ENCODE peak calls at places on chromosomes 6 and 20, in seven cellular contexts. G, L, T, M, R, V and N are unnamed samples.

GRCh38 chr20:46523696-46524328 is 10.5 kb upstream of the ZNF334 start:
- DNase-seq in G (no peak), L (peak), T (no peak), M (no peak), R (no peak), V (no peak), N (no peak)

GRCh38 chr6:39339557-39340555 is 17.4 kb upstream of the KCNK16 start:
- DNase-seq in G (no peak), L (no peak), T (no peak), M (no peak), R (no peak), V (no peak), N (no peak)

GRCh38 chr6:140462495-140463311 is 1088.3 kb upstream of the CITED2 start:
- DNase-seq in G (peak), L (no peak), T (no peak), M (no peak), R (no peak), V (no peak), N (no peak)

GRCh38 chr6:41780623-41781301 is at the start of gene PRICKLE4:
- DNase-seq in G (no peak), L (no peak), T (peak), M (peak), R (no peak), V (peak), N (no peak)

GRCh38 chr6:106520711-106521367 is 108.5 kb downstream of the RTN4IP1 start:
- DNase-seq in G (no peak), L (no peak), T (peak), M (no peak), R (peak), V (no peak), N (no peak)

GRCh38 chr20:13401596-13401995 is 180.5 kb downstream of the ISM1 start:
- DNase-seq in G (no peak), L (no peak), T (no peak), M (no peak), R (no peak), V (no peak), N (no peak)

GRCh38 chr20:63381781-63382431 is 20.8 kb upstream of the CHRNA4 start:
- DNase-seq in G (no peak), L (no peak), T (peak), M (peak), R (no peak), V (peak), N (peak)

GRCh38 chr20:44074252-44075151 is 112.5 kb downstream of the JPH2 start:
- DNase-seq in G (no peak), L (no peak), T (no peak), M (peak), R (no peak), V (peak), N (no peak)

GRCh38 chr6:13724174-13724573 is 12.5 kb upstream of the RANBP9 start:
- DNase-seq in G (peak), L (no peak), T (no peak), M (no peak), R (no peak), V (no peak), N (no peak)

GRCh38 chr20:56629464-56630085 is 469 bp downstream of the TFAP2C start:
- DNase-seq in G (no peak), L (no peak), T (no peak), M (peak), R (no peak), V (no peak), N (no peak)

GRCh38 chr20:3430376-3431069 is 23.1 kb upstream of the DNAAF9 start:
- DNase-seq in G (no peak), L (no peak), T (no peak), M (no peak), R (peak), V (no peak), N (no peak)

GRCh38 chr6:108870357-108870756 is 22.1 kb downstream of the ARMC2 start:
- DNase-seq in G (no peak), L (no peak), T (no peak), M (no peak), R (no peak), V (no peak), N (no peak)

GRCh38 chr20:10505320-10506226 is 70.5 kb downstream of the SLX4IP start:
- DNase-seq in G (no peak), L (no peak), T (peak), M (no peak), R (no peak), V (no peak), N (no peak)

GRCh38 chr6:50707652-50708325 is 5.5 kb upstream of the TFAP2D start:
- DNase-seq in G (no peak), L (no peak), T (no peak), M (no peak), R (no peak), V (peak), N (no peak)

GRCh38 chr6:10425973-10426780 is 11.3 kb upstream of the TFAP2A start:
- DNase-seq in G (no peak), L (peak), T (no peak), M (peak), R (no peak), V (peak), N (no peak)

GRCh38 chr6:45148711-45149341 is 179.3 kb upstream of the RUNX2 start:
- DNase-seq in G (no peak), L (no peak), T (no peak), M (no peak), R (no peak), V (no peak), N (no peak)

GRCh38 chr20:7379621-7380220 is 560.5 kb downstream of the HAO1 start:
- DNase-seq in G (no peak), L (no peak), T (no peak), M (no peak), R (no peak), V (no peak), N (no peak)

GRCh38 chr20:31857861-31858835 is 12.2 kb downstream of the DUSP15 start:
- DNase-seq in G (no peak), L (no peak), T (no peak), M (no peak), R (no peak), V (no peak), N (no peak)

GRCh38 chr20:24033151-24033550 is 44.6 kb upstream of the GGTLC1 start:
- DNase-seq in G (no peak), L (no peak), T (no peak), M (no peak), R (no peak), V (no peak), N (no peak)

GRCh38 chr6:43490523-43490939 is 13.2 kb downstream of the TJAP1 start:
- DNase-seq in G (no peak), L (peak), T (no peak), M (no peak), R (no peak), V (no peak), N (no peak)

GRCh38 chr6:33934726-33935270 is 131.0 kb upstream of the MLN start:
- DNase-seq in G (no peak), L (no peak), T (no peak), M (no peak), R (no peak), V (no peak), N (no peak)

GRCh38 chr20:50298554-50299324 is 108.1 kb downstream of the CEBPB start:
- DNase-seq in G (no peak), L (no peak), T (peak), M (no peak), R (no peak), V (no peak), N (no peak)

GRCh38 chr6:149918151-149918905 is 4.6 kb downstream of the RAET1G start:
- DNase-seq in G (no peak), L (no peak), T (no peak), M (no peak), R (no peak), V (peak), N (no peak)

GRCh38 chr20:36778831-36779655 is 5.5 kb upstream of the DSN1 start:
- DNase-seq in G (no peak), L (no peak), T (no peak), M (no peak), R (no peak), V (no peak), N (no peak)

GRCh38 chr6:40378725-40379074 is 208.5 kb downstream of the LRFN2 start:
- DNase-seq in G (no peak), L (no peak), T (no peak), M (no peak), R (no peak), V (no peak), N (no peak)

GRCh38 chr20:53792946-53793536 is 199.4 kb upstream of the ZNF217 start:
- DNase-seq in G (no peak), L (no peak), T (no peak), M (no peak), R (no peak), V (no peak), N (no peak)

GRCh38 chr6:5215799-5216198 is 45.0 kb downstream of the LYRM4 start:
- DNase-seq in G (no peak), L (no peak), T (peak), M (no peak), R (no peak), V (no peak), N (no peak)

GRCh38 chr20:50376179-50376887 is 133.8 kb upstream of the PTPN1 start:
- DNase-seq in G (no peak), L (no peak), T (no peak), M (no peak), R (no peak), V (no peak), N (no peak)

GRCh38 chr6:152976749-152977148 is 6.1 kb downstream of the FBXO5 start:
- DNase-seq in G (no peak), L (no peak), T (no peak), M (no peak), R (no peak), V (no peak), N (no peak)

GRCh38 chr20:58909585-58909984 is 57.1 kb downstream of the GNAS start:
- DNase-seq in G (no peak), L (no peak), T (no peak), M (no peak), R (no peak), V (no peak), N (no peak)

GRCh38 chr6:163836916-163837660 is 422.6 kb downstream of the QKI start:
- DNase-seq in G (no peak), L (no peak), T (no peak), M (no peak), R (no peak), V (no peak), N (no peak)

GRCh38 chr6:18147160-18147559 is 7.7 kb downstream of the TPMT start:
- DNase-seq in G (no peak), L (peak), T (no peak), M (no peak), R (no peak), V (no peak), N (no peak)

GRCh38 chr6:72669324-72669723 is 47.5 kb downstream of the KCNQ5 start:
- DNase-seq in G (no peak), L (no peak), T (no peak), M (no peak), R (no peak), V (peak), N (no peak)

GRCh38 chr6:27679308-27679967 is 206.5 kb upstream of the ZNF184 start:
- DNase-seq in G (no peak), L (no peak), T (no peak), M (no peak), R (no peak), V (no peak), N (no peak)

GRCh38 chr6:51410453-51410852 is 591.8 kb downstream of the TFAP2B start:
- DNase-seq in G (no peak), L (no peak), T (no peak), M (no peak), R (no peak), V (no peak), N (no peak)

GRCh38 chr6:107153061-107153460 is 37.7 kb upstream of the BEND3 start:
- DNase-seq in G (no peak), L (no peak), T (no peak), M (no peak), R (no peak), V (no peak), N (no peak)

GRCh38 chr6:123668063-123668462 is 31.3 kb upstream of the TRDN start:
- DNase-seq in G (no peak), L (no peak), T (no peak), M (no peak), R (no peak), V (no peak), N (no peak)

GRCh38 chr6:119230160-119230559 is 119.4 kb downstream of the MAN1A1 start:
- DNase-seq in G (no peak), L (no peak), T (no peak), M (no peak), R (no peak), V (no peak), N (no peak)

GRCh38 chr6:72321741-72322140 is 300.1 kb upstream of the KCNQ5 start:
- DNase-seq in G (no peak), L (no peak), T (no peak), M (no peak), R (no peak), V (no peak), N (no peak)

GRCh38 chr6:89727501-89727900 is 89.0 kb upstream of the LYRM2 start:
- DNase-seq in G (no peak), L (no peak), T (no peak), M (no peak), R (no peak), V (no peak), N (no peak)

GRCh38 chr6:89724981-89725380 is 86.4 kb upstream of the LYRM2 start:
- DNase-seq in G (no peak), L (no peak), T (peak), M (no peak), R (no peak), V (no peak), N (no peak)

DNA sequence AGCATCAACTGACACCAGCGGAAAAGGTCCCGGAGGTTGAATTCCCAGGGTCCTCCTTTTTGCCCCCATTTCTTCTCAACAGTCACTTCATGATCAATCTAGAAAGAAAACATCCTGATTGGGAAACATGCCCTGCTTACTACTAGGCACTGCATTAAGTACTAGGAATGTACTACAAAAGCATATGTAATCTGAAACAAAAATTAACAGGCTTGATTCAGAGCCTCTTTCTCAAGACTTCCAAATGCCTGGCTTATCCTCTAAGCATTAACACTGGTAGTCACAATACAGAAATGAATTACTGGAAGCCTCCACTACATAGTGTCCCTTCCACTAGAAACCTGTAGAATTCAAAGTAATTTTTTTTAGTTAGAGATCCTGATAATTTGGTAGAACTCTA is 84.5 kb upstream of the LYRM2 start:
- DNase-seq in G (no peak), L (no peak), T (no peak), M (no peak), R (no peak), V (no peak), N (no peak)
- TF ChIP-seq SIN3A in G (no peak), L (no peak), T (no peak), M (no peak), R (no peak), V (no peak), N (no peak)

GRCh38 chr6:36636687-36637418 is 41.7 kb upstream of the CDKN1A start:
- DNase-seq in G (no peak), L (no peak), T (no peak), M (no peak), R (no peak), V (no peak), N (no peak)
- TF ChIP-seq SIN3A in G (no peak), L (no peak), T (no peak), M (no peak), R (no peak), V (no peak), N (no peak)

DNA sequence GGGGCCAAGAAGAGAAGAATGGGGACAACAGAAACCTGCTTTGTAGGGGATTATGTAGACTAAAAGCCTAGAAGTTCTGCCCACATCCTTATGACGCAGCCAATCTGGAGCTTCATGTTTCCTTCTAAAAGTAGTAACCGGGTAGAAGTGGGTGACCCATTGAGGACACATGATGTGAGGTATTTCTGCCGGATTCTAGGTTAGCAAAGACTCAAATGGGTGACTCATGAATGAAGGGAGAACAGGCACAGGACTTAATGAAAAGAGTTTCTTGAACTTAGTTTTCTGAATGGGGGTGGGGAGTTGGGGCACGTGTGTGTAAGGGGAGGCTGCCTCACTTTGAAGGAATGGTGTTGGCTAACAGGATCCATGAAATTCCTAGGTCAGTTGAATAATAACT is 68.8 kb downstream of the CDS2 start:
- DNase-seq in G (no peak), L (no peak), T (no peak), M (no peak), R (no peak), V (no peak), N (no peak)
- TF ChIP-seq SIN3A in G (no peak), L (no peak), T (no peak), M (no peak), R (no peak), V (no peak), N (no peak)

GRCh38 chr6:76612818-76613452 is 540.5 kb upstream of the IMPG1 start:
- DNase-seq in G (no peak), L (no peak), T (no peak), M (no peak), R (no peak), V (no peak), N (no peak)
- TF ChIP-seq SIN3A in G (no peak), L (no peak), T (no peak), M (no peak), R (no peak), V (no peak), N (no peak)

GRCh38 chr6:166575190-166575589 is 11.3 kb downstream of the RAMACL start:
- DNase-seq in G (no peak), L (no peak), T (no peak), M (no peak), R (no peak), V (no peak), N (no peak)
- TF ChIP-seq SIN3A in G (no peak), L (no peak), T (no peak), M (no peak), R (no peak), V (no peak), N (no peak)

GRCh38 chr6:47780510-47781356 is 1.1 kb upstream of the OPN5 start:
- DNase-seq in G (peak), L (peak), T (peak), M (peak), R (no peak), V (peak), N (peak)
- TF ChIP-seq SIN3A in G (no peak), L (no peak), T (no peak), M (no peak), R (no peak), V (no peak), N (no peak)

GRCh38 chr6:125252891-125253290 is 48.9 kb downstream of the HDDC2 start:
- DNase-seq in G (no peak), L (no peak), T (no peak), M (no peak), R (no peak), V (no peak), N (no peak)
- TF ChIP-seq SIN3A in G (no peak), L (no peak), T (no peak), M (no peak), R (no peak), V (no peak), N (no peak)

GRCh38 chr6:8243462-8243861 is 141.1 kb upstream of the EEF1E1 start:
- DNase-seq in G (no peak), L (no peak), T (no peak), M (no peak), R (no peak), V (no peak), N (no peak)

GRCh38 chr6:8237668-8238067 is 135.3 kb upstream of the EEF1E1 start:
- DNase-seq in G (no peak), L (no peak), T (no peak), M (peak), R (no peak), V (no peak), N (no peak)

GRCh38 chr6:8236956-8237355 is 134.6 kb upstream of the EEF1E1 start:
- DNase-seq in G (no peak), L (no peak), T (no peak), M (no peak), R (no peak), V (no peak), N (no peak)

GRCh38 chr6:8240316-8240715 is 138.0 kb upstream of the EEF1E1 start:
- DNase-seq in G (no peak), L (no peak), T (no peak), M (no peak), R (no peak), V (no peak), N (no peak)

GRCh38 chr6:8238772-8239683 is 136.7 kb upstream of the EEF1E1 start:
- DNase-seq in G (no peak), L (no peak), T (no peak), M (peak), R (no peak), V (no peak), N (no peak)
- TF ChIP-seq SIN3A in G (no peak), L (no peak), T (no peak), M (no peak), R (no peak), V (no peak), N (no peak)

GRCh38 chr6:35242486-35242885 is 17.0 kb upstream of the ZNF76 start:
- DNase-seq in G (no peak), L (no peak), T (no peak), M (no peak), R (no peak), V (no peak), N (no peak)

GRCh38 chr6:35243386-35243958 is 16.1 kb upstream of the ZNF76 start:
- DNase-seq in G (no peak), L (no peak), T (no peak), M (no peak), R (no peak), V (no peak), N (no peak)

GRCh38 chr6:35242906-35243305 is 16.6 kb upstream of the ZNF76 start:
- DNase-seq in G (no peak), L (no peak), T (no peak), M (no peak), R (no peak), V (no peak), N (no peak)

GRCh38 chr6:35238843-35239289 is 20.7 kb upstream of the ZNF76 start:
- DNase-seq in G (no peak), L (no peak), T (no peak), M (peak), R (no peak), V (no peak), N (no peak)

DNA sequence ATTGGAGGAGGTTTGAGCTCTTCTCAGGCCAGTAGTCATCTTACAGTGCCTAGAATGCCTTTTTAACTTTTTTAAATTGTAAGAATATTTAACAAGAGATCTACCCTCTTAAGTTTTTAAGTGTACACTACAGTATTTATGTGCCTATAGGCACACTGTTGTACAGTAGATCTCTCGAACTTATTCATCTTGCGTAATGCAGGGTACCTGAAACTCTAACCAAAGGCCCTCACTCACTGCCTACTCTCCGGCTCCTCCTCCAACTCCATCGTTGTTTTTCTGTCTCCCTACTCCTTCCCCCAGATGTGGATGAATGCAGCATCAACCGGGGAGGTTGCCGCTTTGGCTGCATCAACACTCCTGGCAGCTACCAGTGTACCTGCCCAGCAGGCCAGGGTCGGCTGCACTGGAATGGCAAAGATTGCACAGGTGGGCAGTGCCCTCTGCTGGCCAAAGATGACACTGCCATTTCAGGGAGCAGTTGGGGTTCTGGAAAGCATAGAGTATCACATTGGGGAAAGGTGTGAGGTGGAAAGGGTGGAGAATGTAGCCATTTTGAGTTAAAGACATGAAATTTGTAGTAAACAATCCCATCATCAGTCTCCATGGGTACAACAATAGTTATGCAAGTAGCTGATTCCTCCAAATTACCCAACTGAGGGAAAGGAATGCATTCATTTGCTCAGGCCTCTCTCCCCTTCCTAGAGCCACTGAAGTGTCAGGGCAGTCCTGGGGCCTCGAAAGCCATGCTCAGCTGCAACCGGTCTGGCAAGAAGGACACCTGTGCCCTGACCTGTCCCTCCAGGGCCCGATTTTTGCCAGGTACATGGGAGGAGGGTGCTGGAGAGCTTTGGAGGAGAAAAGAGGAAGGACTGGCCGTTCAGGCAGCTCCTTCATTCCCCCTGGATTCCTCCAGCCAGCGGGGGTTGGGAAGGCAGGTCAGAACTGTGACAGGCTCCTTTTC is 18.4 kb upstream of the ZNF76 start:
- DNase-seq in G (peak), L (peak), T (peak), M (peak), R (no peak), V (peak), N (no peak)
- TF ChIP-seq SIN3A in G (no peak), L (no peak), T (no peak), M (no peak), R (no peak), V (no peak), N (no peak)